ENCODE peak calls at places on chromosomes 7 and 10, in six cellular contexts. One of them, this sample, is unnamed.

GRCh38 chr10:57599440-57599839 is 668.3 kb downstream of the IPMK start:
- DNase-seq in GM12878: no peak
- DNase-seq in HL-60: no peak
- DNase-seq in SK-N-SH: no peak
- DNase-seq in K562: no peak
- DNase-seq in H1: no peak
- DNase-seq in this sample: no peak

GRCh38 chr7:100574362-100575205 is 884 bp upstream of the SAP25 start:
- DNase-seq in SK-N-SH: peak; percentile 45
- DNase-seq in K562: no peak
- DNase-seq in GM12878: no peak
- DNase-seq in H1: no peak
- DNase-seq in HL-60: no peak
- DNase-seq in this sample: no peak

GRCh38 chr7:105837765-105838241 is 38.6 kb downstream of the ATXN7L1 start:
- DNase-seq in H1: peak; percentile 33
- DNase-seq in GM12878: no peak
- DNase-seq in K562: no peak
- DNase-seq in SK-N-SH: no peak
- DNase-seq in HL-60: no peak
- DNase-seq in this sample: no peak

GRCh38 chr7:104973909-104974415 is 40.0 kb upstream of the KMT2E start:
- DNase-seq in K562: no peak
- DNase-seq in SK-N-SH: no peak
- DNase-seq in HL-60: no peak
- DNase-seq in GM12878: no peak
- DNase-seq in H1: no peak
- DNase-seq in this sample: no peak

GRCh38 chr7:38833329-38833728 is 75.7 kb downstream of the VPS41 start:
- DNase-seq in K562: no peak
- DNase-seq in HL-60: no peak
- DNase-seq in SK-N-SH: no peak
- DNase-seq in GM12878: no peak
- DNase-seq in H1: no peak
- DNase-seq in this sample: no peak

GRCh38 chr7:100087055-100087750 is 1.6 kb upstream of the COPS6 start:
- DNase-seq in H1: no peak
- DNase-seq in K562: no peak
- DNase-seq in SK-N-SH: peak; percentile 50
- DNase-seq in HL-60: no peak
- DNase-seq in GM12878: no peak
- DNase-seq in this sample: no peak

GRCh38 chr10:72694476-72695369 is 2.8 kb downstream of the MCU start:
- DNase-seq in K562: no peak
- DNase-seq in GM12878: no peak
- DNase-seq in HL-60: peak; percentile 82
- DNase-seq in H1: no peak
- DNase-seq in SK-N-SH: peak; percentile 37
- DNase-seq in this sample: peak; percentile 42

GRCh38 chr10:100184426-100185219 is 1.2 kb downstream of the ERLIN1 start:
- DNase-seq in K562: peak; percentile 11
- DNase-seq in H1: no peak
- DNase-seq in GM12878: no peak
- DNase-seq in HL-60: peak; percentile 59
- DNase-seq in SK-N-SH: peak; percentile 46
- DNase-seq in this sample: peak; percentile 35

GRCh38 chr10:104630731-104631130 is 10.4 kb upstream of the SORCS3 start:
- DNase-seq in SK-N-SH: no peak
- DNase-seq in GM12878: no peak
- DNase-seq in K562: no peak
- DNase-seq in HL-60: no peak
- DNase-seq in H1: no peak
- DNase-seq in this sample: no peak

GRCh38 chr7:35630573-35630972 is 64.4 kb downstream of the HERPUD2 start:
- DNase-seq in SK-N-SH: no peak
- DNase-seq in HL-60: no peak
- DNase-seq in H1: no peak
- DNase-seq in K562: no peak
- DNase-seq in GM12878: no peak
- DNase-seq in this sample: no peak

GRCh38 chr10:65394898-65395297 is 1530.9 kb upstream of the LRRTM3 start:
- DNase-seq in GM12878: no peak
- DNase-seq in SK-N-SH: no peak
- DNase-seq in H1: no peak
- DNase-seq in K562: no peak
- DNase-seq in HL-60: no peak
- DNase-seq in this sample: no peak

GRCh38 chr10:69631566-69631965 is 1.5 kb downstream of the FAM241B start:
- DNase-seq in GM12878: no peak
- DNase-seq in H1: no peak
- DNase-seq in SK-N-SH: no peak
- DNase-seq in K562: no peak
- DNase-seq in HL-60: no peak
- DNase-seq in this sample: no peak

GRCh38 chr7:151759591-151760042 is 117.3 kb downstream of the PRKAG2 start:
- DNase-seq in K562: peak; percentile 91
- DNase-seq in HL-60: peak; percentile 59
- DNase-seq in GM12878: no peak
- DNase-seq in SK-N-SH: peak; percentile 92
- DNase-seq in H1: peak; percentile 49
- DNase-seq in this sample: peak; percentile 56

GRCh38 chr7:134941185-134941900 is 45.0 kb upstream of the AGBL3 start:
- DNase-seq in GM12878: no peak
- DNase-seq in H1: no peak
- DNase-seq in SK-N-SH: no peak
- DNase-seq in HL-60: no peak
- DNase-seq in K562: no peak
- DNase-seq in this sample: no peak

GRCh38 chr7:149355390-149356048 is 93.5 kb downstream of the ZNF783 start:
- DNase-seq in HL-60: no peak
- DNase-seq in H1: peak; percentile 81
- DNase-seq in GM12878: no peak
- DNase-seq in SK-N-SH: no peak
- DNase-seq in K562: peak; percentile 33
- DNase-seq in this sample: peak; percentile 26

GRCh38 chr7:92955081-92955480 is 118.7 kb upstream of the CDK6 start:
- DNase-seq in K562: no peak
- DNase-seq in H1: no peak
- DNase-seq in SK-N-SH: no peak
- DNase-seq in HL-60: no peak
- DNase-seq in GM12878: no peak
- DNase-seq in this sample: no peak

DNA sequence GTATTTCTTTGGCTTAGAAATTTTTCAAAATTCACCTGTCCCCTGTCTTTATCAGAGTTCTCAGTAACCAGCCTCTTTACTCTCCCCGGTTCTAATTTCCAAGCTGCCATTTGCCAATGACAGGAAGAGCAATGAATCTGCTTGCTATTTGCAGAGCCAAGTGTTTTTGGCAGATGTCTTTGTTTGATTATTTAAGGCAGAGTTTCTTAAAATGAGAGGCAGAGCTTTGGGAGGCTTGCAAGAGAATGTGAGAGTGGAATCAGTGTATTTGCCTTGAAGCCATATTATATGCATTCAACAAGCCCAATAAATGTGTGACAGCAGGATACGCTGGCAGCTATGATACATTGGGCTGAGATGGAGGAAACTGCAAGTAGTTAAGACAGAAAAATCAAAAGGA is 196.5 kb downstream of the PHF14 start:
- DNase-seq in HL-60: no peak
- DNase-seq in SK-N-SH: no peak
- DNase-seq in K562: no peak
- DNase-seq in GM12878: no peak
- DNase-seq in H1: no peak
- DNase-seq in this sample: no peak
- TF ChIP-seq GABPA in HL-60: no peak
- TF ChIP-seq GABPA in SK-N-SH: no peak
- TF ChIP-seq GABPA in K562: no peak
- TF ChIP-seq GABPA in GM12878: no peak
- TF ChIP-seq GABPA in H1: no peak
- TF ChIP-seq GABPA in this sample: no peak

DNA sequence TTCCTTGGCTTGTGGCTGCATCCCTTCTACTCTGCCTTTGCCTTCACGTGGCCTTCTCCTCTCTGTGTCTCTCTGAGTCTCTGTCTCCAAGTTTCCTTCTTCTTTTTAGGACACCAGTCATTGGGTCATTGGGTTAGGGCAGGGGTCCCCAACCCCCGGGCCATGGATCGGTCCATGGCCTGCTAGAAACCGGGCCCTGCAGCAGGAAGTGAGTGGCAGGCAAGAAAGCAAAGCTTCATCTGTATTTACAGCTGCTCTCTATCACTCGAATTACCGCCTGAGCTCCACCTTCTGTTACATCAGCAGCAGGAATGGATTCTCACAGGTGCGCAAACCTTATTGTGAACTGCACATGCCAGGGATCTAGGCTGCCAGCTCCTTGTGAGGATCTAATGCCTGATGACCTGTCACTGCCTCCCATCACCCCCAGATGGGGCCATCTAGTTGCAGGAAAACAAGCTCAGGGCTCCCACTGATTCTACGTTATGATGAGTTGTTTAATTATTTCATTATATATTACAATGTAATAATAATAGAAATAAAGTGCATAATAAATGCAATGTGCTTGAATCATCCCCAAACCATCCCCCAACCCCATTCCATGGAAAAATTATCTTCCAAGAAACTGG is 47.9 kb upstream of the DOCK1 start:
- DNase-seq in HL-60: no peak
- DNase-seq in H1: no peak
- DNase-seq in GM12878: no peak
- DNase-seq in K562: no peak
- DNase-seq in SK-N-SH: no peak
- DNase-seq in this sample: no peak
- TF ChIP-seq GABPA in HL-60: no peak
- TF ChIP-seq GABPA in H1: no peak
- TF ChIP-seq GABPA in GM12878: no peak
- TF ChIP-seq GABPA in K562: no peak
- TF ChIP-seq GABPA in SK-N-SH: no peak
- TF ChIP-seq GABPA in this sample: no peak

GRCh38 chr7:25968205-25968993 is 183.6 kb upstream of the NFE2L3 start:
- DNase-seq in GM12878: peak; percentile 98
- DNase-seq in K562: no peak
- DNase-seq in H1: no peak
- DNase-seq in HL-60: no peak
- DNase-seq in SK-N-SH: no peak
- DNase-seq in this sample: no peak
- TF ChIP-seq GABPA in GM12878: no peak
- TF ChIP-seq GABPA in K562: no peak
- TF ChIP-seq GABPA in H1: no peak
- TF ChIP-seq GABPA in HL-60: no peak
- TF ChIP-seq GABPA in SK-N-SH: no peak
- TF ChIP-seq GABPA in this sample: no peak

GRCh38 chr10:73899401-73899780 is 11.5 kb upstream of the PLAU start:
- DNase-seq in K562: no peak
- DNase-seq in HL-60: peak; percentile 39
- DNase-seq in H1: no peak
- DNase-seq in SK-N-SH: no peak
- DNase-seq in GM12878: no peak
- DNase-seq in this sample: no peak
- TF ChIP-seq GABPA in K562: no peak
- TF ChIP-seq GABPA in HL-60: no peak
- TF ChIP-seq GABPA in H1: no peak
- TF ChIP-seq GABPA in SK-N-SH: no peak
- TF ChIP-seq GABPA in GM12878: no peak
- TF ChIP-seq GABPA in this sample: no peak

GRCh38 chr10:50794490-50794889 is 54.8 kb downstream of the ASAH2B start:
- DNase-seq in K562: no peak
- DNase-seq in SK-N-SH: no peak
- DNase-seq in H1: no peak
- DNase-seq in HL-60: no peak
- DNase-seq in GM12878: no peak
- DNase-seq in this sample: no peak

DNA sequence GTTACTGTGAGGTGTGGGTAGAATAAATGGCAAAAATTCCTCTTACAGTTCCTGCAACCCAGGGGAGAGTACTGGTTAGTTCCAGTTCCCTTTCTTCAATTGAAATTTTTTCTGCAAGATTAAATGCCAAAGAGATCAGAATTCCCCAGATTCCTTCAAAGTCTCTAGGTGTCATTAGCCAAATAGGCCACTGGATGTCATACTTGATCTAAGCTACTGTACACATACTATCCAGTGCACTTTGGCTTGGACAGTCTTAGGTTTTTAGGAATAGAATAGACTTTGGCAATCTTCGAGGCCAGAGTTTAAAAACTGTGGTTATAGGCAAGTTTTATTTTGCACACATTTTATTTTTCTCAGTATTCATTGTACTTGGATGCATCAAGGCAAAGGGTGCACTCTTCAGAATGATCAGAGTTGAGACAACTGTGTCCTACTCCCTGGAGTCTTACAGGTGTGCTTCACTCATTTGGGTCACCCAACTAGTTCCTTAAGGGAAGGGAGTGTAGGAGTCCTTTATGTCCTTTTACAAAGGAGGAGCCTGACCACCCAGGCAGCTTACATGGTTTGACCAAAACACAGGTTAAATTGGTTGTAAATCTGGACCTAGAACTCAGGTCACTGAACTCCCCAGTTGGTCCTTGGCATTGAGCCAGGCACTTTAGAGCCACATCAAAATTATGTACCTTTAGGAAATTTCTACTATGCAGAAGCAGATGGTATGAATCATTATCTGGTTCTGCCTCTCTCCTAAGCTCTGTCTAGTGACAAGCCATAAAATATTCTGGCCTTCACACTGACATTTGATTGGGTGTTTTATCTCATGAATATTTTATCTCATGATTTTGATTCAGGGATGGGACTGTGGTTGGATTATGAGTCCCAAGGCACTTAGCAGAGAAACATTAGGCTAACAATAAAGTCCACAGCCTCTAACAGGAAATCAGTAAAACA is 49.5 kb downstream of the ASAH2B start:
- DNase-seq in H1: no peak
- DNase-seq in SK-N-SH: peak; percentile 24
- DNase-seq in HL-60: no peak
- DNase-seq in GM12878: no peak
- DNase-seq in K562: peak; percentile 39
- DNase-seq in this sample: peak; percentile 55
- TF ChIP-seq GABPA in H1: no peak
- TF ChIP-seq GABPA in SK-N-SH: no peak
- TF ChIP-seq GABPA in HL-60: no peak
- TF ChIP-seq GABPA in GM12878: no peak
- TF ChIP-seq GABPA in K562: no peak
- TF ChIP-seq GABPA in this sample: no peak

This sample was measured in HepG2.